ENCODE peak calls at places on chromosomes 5 and 9, in six cellular contexts. H, G, S, F, A and Q are unnamed samples.

GRCh38 chr5:171577940-171578856 is 158.8 kb downstream of the FGF18 start:
- DNase-seq in H (no peak), G (no peak), S (no peak), F (no peak), A (no peak), Q (no peak)

GRCh38 chr9:93216072-93216364 is 32.1 kb downstream of the WNK2 start:
- DNase-seq in H (no peak), G (no peak), S (no peak), F (no peak), A (no peak), Q (no peak)

GRCh38 chr5:6452622-6453504 is 4.2 kb downstream of the UBE2QL1 start:
- DNase-seq in H (no peak), G (no peak), S (no peak), F (no peak), A (no peak), Q (no peak)

GRCh38 chr9:115200711-115201505 is 83.0 kb upstream of the TNC start:
- DNase-seq in H (no peak), G (no peak), S (peak; percentile 16), F (no peak), A (no peak), Q (peak; percentile 81)

GRCh38 chr5:73605223-73606087 is 20.5 kb upstream of the ARHGEF28 start:
- DNase-seq in H (no peak), G (no peak), S (peak; percentile 42), F (no peak), A (peak; percentile 62), Q (peak; percentile 65)

GRCh38 chr9:4290427-4290837 is 9.4 kb downstream of the GLIS3 start:
- DNase-seq in H (no peak), G (no peak), S (no peak), F (no peak), A (no peak), Q (no peak)

GRCh38 chr5:96476654-96477053 is 43.6 kb upstream of the PCSK1 start:
- DNase-seq in H (no peak), G (no peak), S (peak; percentile 69), F (no peak), A (peak; percentile 54), Q (peak; percentile 54)

GRCh38 chr9:112288029-112288428 is 45.4 kb downstream of the PTBP3 start:
- DNase-seq in H (no peak), G (no peak), S (peak; percentile 40), F (no peak), A (peak; percentile 33), Q (no peak)

GRCh38 chr9:104740596-104740995 is 6.9 kb upstream of the NIPSNAP3A start:
- DNase-seq in H (no peak), G (no peak), S (peak; percentile 64), F (no peak), A (peak; percentile 37), Q (peak; percentile 79)

GRCh38 chr5:139410886-139411835 is 7.3 kb upstream of the SPATA24 start:
- DNase-seq in H (no peak), G (no peak), S (no peak), F (no peak), A (no peak), Q (peak; percentile 84)

GRCh38 chr5:167802755-167803431 is 488.6 kb upstream of the WWC1 start:
- DNase-seq in H (no peak), G (no peak), S (no peak), F (no peak), A (no peak), Q (no peak)

GRCh38 chr9:122228191-122228905 is 409 bp downstream of the LHX6 start:
- DNase-seq in H (no peak), G (peak; percentile 56), S (no peak), F (no peak), A (no peak), Q (peak; percentile 49)

GRCh38 chr5:72071906-72072305 is 35.4 kb upstream of the MAP1B start:
- DNase-seq in H (no peak), G (no peak), S (no peak), F (no peak), A (no peak), Q (no peak)

GRCh38 chr5:137565450-137565849 is 66.3 kb upstream of the SPOCK1 start:
- DNase-seq in H (no peak), G (no peak), S (peak; percentile 17), F (no peak), A (no peak), Q (peak; percentile 79)

GRCh38 chr9:27634879-27635278 is 61.6 kb upstream of the C9orf72 start:
- DNase-seq in H (no peak), G (no peak), S (no peak), F (no peak), A (no peak), Q (no peak)

GRCh38 chr5:139108056-139108811 is 89.9 kb downstream of the SIL1 start:
- DNase-seq in H (no peak), G (no peak), S (peak; percentile 88), F (no peak), A (peak; percentile 21), Q (peak; percentile 34)

GRCh38 chr5:59562756-59563389 is 330.7 kb downstream of the PDE4D start:
- DNase-seq in H (no peak), G (peak; percentile 72), S (peak; percentile 33), F (peak; percentile 1), A (peak; percentile 29), Q (peak; percentile 22)

GRCh38 chr5:143955140-143955539 is 143.2 kb downstream of the HMHB1 start:
- DNase-seq in H (no peak), G (no peak), S (peak; percentile 63), F (no peak), A (peak; percentile 50), Q (peak; percentile 33)

GRCh38 chr5:135177591-135177990 is 143.6 kb upstream of the PITX1 start:
- DNase-seq in H (no peak), G (peak; percentile 41), S (no peak), F (no peak), A (no peak), Q (no peak)

GRCh38 chr9:82170079-82170662 is 181.6 kb downstream of the SPATA31D1 start:
- DNase-seq in H (no peak), G (no peak), S (no peak), F (no peak), A (no peak), Q (no peak)

GRCh38 chr5:143060018-143060417 is 289.8 kb downstream of the ARHGAP26 start:
- DNase-seq in H (no peak), G (no peak), S (peak; percentile 42), F (no peak), A (no peak), Q (no peak)

GRCh38 chr5:156326718-156327259 is at the start of gene SGCD:
- DNase-seq in H (no peak), G (peak; percentile 79), S (peak; percentile 90), F (no peak), A (peak; percentile 26), Q (peak; percentile 97)

GRCh38 chr5:147530801-147531389 is 21.0 kb upstream of the DPYSL3 start:
- DNase-seq in H (no peak), G (no peak), S (peak; percentile 94), F (no peak), A (peak; percentile 87), Q (peak; percentile 93)

GRCh38 chr9:78121488-78121887 is 89.9 kb upstream of the GNAQ start:
- DNase-seq in H (peak; percentile 31), G (peak; percentile 67), S (peak; percentile 58), F (peak; percentile 29), A (peak; percentile 72), Q (peak; percentile 63)

GRCh38 chr5:1241509-1242080 is 16.4 kb downstream of the SLC6A18 start:
- DNase-seq in H (no peak), G (no peak), S (no peak), F (no peak), A (no peak), Q (no peak)

GRCh38 chr5:98923961-98924360 is 4.8 kb downstream of the CHD1 start:
- DNase-seq in H (no peak), G (no peak), S (no peak), F (no peak), A (no peak), Q (no peak)
- H3K27ac ChIP-seq in H (no peak overlapping the region), G (no peak overlapping the region), S (no peak overlapping the region), F (no peak overlapping the region), A (no peak overlapping the region), Q (no peak overlapping the region)

DNA sequence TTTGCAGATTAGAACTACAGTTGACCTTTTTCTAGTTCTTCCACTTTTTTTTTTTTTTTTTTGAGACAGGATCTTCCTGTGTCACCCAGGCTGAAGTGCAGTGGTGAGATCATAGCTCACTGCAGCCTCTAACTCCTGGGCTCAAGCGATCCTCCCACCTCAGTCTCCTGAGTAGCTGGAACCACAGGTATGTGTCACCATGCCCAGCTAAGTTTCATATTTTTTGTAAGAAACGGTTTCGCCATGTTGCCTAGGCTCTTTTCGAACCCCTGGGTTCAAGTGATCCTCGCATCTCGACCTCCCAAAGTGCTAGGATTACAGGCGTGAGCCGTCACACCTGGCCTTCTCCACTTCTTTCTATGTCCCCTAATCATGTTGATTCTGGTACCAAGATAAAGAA is 39.7 kb upstream of the TNFAIP8 start:
- DNase-seq in H (no peak), G (no peak), S (no peak), F (no peak), A (no peak), Q (no peak)
- H3K27ac ChIP-seq in H (peak overlapping the region; percentile 43), G (no peak overlapping the region), S (no peak overlapping the region), F (peak overlapping the region; percentile 61), A (no peak overlapping the region), Q (no peak overlapping the region)

DNA sequence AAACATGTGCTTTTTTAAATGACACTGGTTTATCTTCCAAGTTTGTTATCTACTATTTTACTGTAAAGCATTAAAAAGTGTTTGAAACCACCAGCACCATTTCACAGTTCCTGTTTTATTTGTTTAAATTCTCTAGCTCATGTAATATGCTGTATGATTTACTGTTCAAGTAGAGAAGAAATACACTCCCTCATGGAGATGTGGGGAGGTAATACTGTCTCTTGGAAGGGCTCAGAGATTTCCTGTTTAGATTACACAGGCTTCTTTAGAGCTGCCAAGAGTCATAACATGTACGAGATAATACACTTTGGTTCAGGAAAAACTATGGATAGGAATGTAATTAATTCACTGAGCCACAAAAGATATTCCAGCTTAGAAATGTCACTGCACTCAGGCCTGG is 135.0 kb upstream of the CCDC152 start:
- DNase-seq in H (no peak), G (no peak), S (peak; percentile 7), F (no peak), A (no peak), Q (no peak)
- H3K27ac ChIP-seq in H (no peak overlapping the region), G (no peak overlapping the region), S (no peak overlapping the region), F (no peak overlapping the region), A (no peak overlapping the region), Q (no peak overlapping the region)

DNA sequence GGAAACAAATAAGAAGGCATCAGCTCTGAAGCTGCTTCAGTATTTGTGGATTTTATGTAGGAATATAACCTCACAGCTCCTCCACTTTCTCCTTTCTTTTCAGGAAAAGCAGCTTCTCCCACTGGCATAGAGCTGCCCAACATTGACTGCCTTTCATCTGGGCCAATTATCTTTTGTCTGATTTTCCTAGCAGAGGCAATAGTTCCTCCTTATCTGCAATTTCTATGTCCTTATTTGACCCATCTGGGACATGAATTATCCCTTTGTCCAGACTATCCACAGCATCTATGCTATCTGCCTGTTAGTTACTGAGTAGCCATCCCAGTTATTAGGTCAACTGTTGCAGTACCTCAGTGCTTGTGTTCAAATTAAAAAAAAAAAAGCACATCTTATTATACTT is 1671.2 kb upstream of the ACO1 start:
- DNase-seq in H (no peak), G (no peak), S (no peak), F (no peak), A (no peak), Q (no peak)
- H3K27ac ChIP-seq in H (no peak overlapping the region), G (no peak overlapping the region), S (no peak overlapping the region), F (no peak overlapping the region), A (no peak overlapping the region), Q (no peak overlapping the region)

GRCh38 chr9:130026583-130027427 is 16.2 kb downstream of the FNBP1 start:
- DNase-seq in H (no peak), G (no peak), S (no peak), F (no peak), A (no peak), Q (no peak)
- H3K27ac ChIP-seq in H (peak overlapping the region; percentile 50), G (no peak overlapping the region), S (no peak overlapping the region), F (peak overlapping the region; percentile 42), A (no peak overlapping the region), Q (no peak overlapping the region)